ENCODE peak calls at places on chromosomes 5 and 9, in six cellular contexts. B, E, Y, O, Z and L are unnamed samples.

GRCh38 chr5:55226027-55226933 is 835 bp downstream of the MCIDAS start:
- DNase-seq in Y (peak), B (peak), E (no peak), O (peak), Z (peak), L (no peak)

GRCh38 chr5:180060192-180060591 is 11.4 kb downstream of the RNF130 start:
- DNase-seq in O (no peak), B (no peak), Z (no peak), Y (no peak), E (no peak), L (no peak)

GRCh38 chr5:175697846-175698245 is 40.0 kb downstream of the HRH2 start:
- DNase-seq in Z (peak), Y (no peak), E (no peak), B (no peak), O (no peak), L (no peak)

GRCh38 chr9:82975176-82975575 is 87.8 kb downstream of the RASEF start:
- DNase-seq in E (no peak), B (no peak), Z (no peak), O (no peak), Y (no peak), L (no peak)

GRCh38 chr5:113081881-113082546 is 105.4 kb downstream of the DCP2 start:
- DNase-seq in Z (no peak), O (no peak), B (no peak), Y (no peak), E (peak), L (no peak)

GRCh38 chr5:180070726-180071417 is 687 bp downstream of the RNF130 start:
- DNase-seq in Y (peak), O (no peak), E (peak), Z (no peak), B (peak), L (no peak)

GRCh38 chr5:172380992-172381643 is 73.2 kb downstream of the SH3PXD2B start:
- DNase-seq in O (peak), B (no peak), Z (peak), Y (no peak), E (peak), L (no peak)

GRCh38 chr9:91817493-91818225 is 132.4 kb downstream of the ROR2 start:
- DNase-seq in Z (no peak), B (peak), Y (no peak), O (no peak), E (peak), L (no peak)

GRCh38 chr5:93899026-93899600 is 157.7 kb upstream of the POU5F2 start:
- DNase-seq in B (peak), Y (no peak), O (no peak), E (no peak), Z (no peak), L (no peak)

GRCh38 chr9:129930743-129931142 is 95.5 kb downstream of the USP20 start:
- DNase-seq in O (no peak), E (no peak), Y (no peak), B (no peak), Z (no peak), L (no peak)

GRCh38 chr5:43193171-43193951 is 1.3 kb downstream of the NIM1K start:
- DNase-seq in E (peak), Z (no peak), B (peak), O (no peak), Y (no peak), L (no peak)

GRCh38 chr5:150448960-150449490 is 514 bp downstream of the RPS14 start:
- DNase-seq in B (no peak), E (no peak), O (no peak), Z (no peak), Y (peak), L (no peak)

GRCh38 chr5:148477429-148477828 is 93.7 kb downstream of the FBXO38 start:
- DNase-seq in B (no peak), Z (no peak), E (no peak), O (no peak), Y (no peak), L (no peak)

GRCh38 chr9:129783516-129784361 is 19.2 kb upstream of the TOR1B start:
- DNase-seq in Y (peak), E (peak), Z (peak), O (peak), B (peak), L (peak)

GRCh38 chr5:74272831-74273545 is 367.5 kb downstream of the ENC1 start:
- DNase-seq in Y (no peak), Z (no peak), B (no peak), O (no peak), E (peak), L (no peak)

GRCh38 chr9:5587024-5587423 is 41.9 kb upstream of the RIC1 start:
- DNase-seq in Y (no peak), B (no peak), E (peak), O (no peak), Z (no peak), L (no peak)

GRCh38 chr5:151254533-151254932 is 1.5 kb downstream of the GM2A start:
- DNase-seq in E (no peak), Y (no peak), O (no peak), Z (no peak), B (no peak), L (no peak)

GRCh38 chr5:67051164-67051563 is 145.4 kb downstream of the CD180 start:
- DNase-seq in O (peak), B (no peak), E (no peak), Z (no peak), Y (no peak), L (no peak)

GRCh38 chr9:15935661-15936315 is 382.9 kb downstream of the CCDC171 start:
- DNase-seq in Y (no peak), B (no peak), O (no peak), Z (no peak), E (peak), L (no peak)

GRCh38 chr9:33818167-33818831 is 1.3 kb downstream of the UBE2R2 start:
- DNase-seq in Z (no peak), E (no peak), O (no peak), B (no peak), Y (no peak), L (no peak)

GRCh38 chr9:89825648-89826047 is 220.8 kb downstream of the GADD45G start:
- DNase-seq in O (no peak), B (no peak), Y (no peak), Z (no peak), E (no peak), L (no peak)

GRCh38 chr9:21559402-21560280 is 77.5 kb upstream of the IFNE start:
- DNase-seq in Z (peak), B (peak), O (peak), Y (peak), E (peak), L (no peak)

GRCh38 chr5:72837524-72838096 is 21.1 kb downstream of the TNPO1 start:
- DNase-seq in E (no peak), B (no peak), O (no peak), Z (no peak), Y (no peak), L (no peak)

GRCh38 chr5:9545959-9546851 is at the start of gene SEMA5A:
- DNase-seq in Z (peak), O (peak), Y (peak), E (peak), B (peak), L (no peak)

GRCh38 chr9:87076825-87077224 is 129.5 kb upstream of the GAS1 start:
- DNase-seq in O (no peak), Y (no peak), B (no peak), E (peak), Z (no peak), L (no peak)

GRCh38 chr5:17267099-17267498 is 49.7 kb downstream of the BASP1 start:
- DNase-seq in O (no peak), Z (no peak), B (no peak), Y (no peak), E (no peak), L (peak)

GRCh38 chr9:124045076-124045829 is 33.7 kb downstream of the LHX2 start:
- DNase-seq in E (no peak), Z (peak), B (peak), Y (no peak), O (no peak), L (no peak)

GRCh38 chr5:128470663-128471062 is 67.4 kb downstream of the FBN2 start:
- DNase-seq in O (no peak), E (no peak), B (no peak), Z (no peak), Y (no peak), L (no peak)

GRCh38 chr9:91395553-91396470 is 27.8 kb downstream of the NFIL3 start:
- DNase-seq in O (no peak), Z (no peak), E (peak), Y (no peak), B (no peak), L (peak)

GRCh38 chr5:173283318-173284288 is 44.6 kb downstream of the STC2 start:
- DNase-seq in O (peak), Z (peak), Y (peak), E (peak), B (peak), L (no peak)

GRCh38 chr5:158856794-158857193 is 242.9 kb downstream of the EBF1 start:
- DNase-seq in B (no peak), Y (no peak), Z (no peak), O (no peak), E (no peak), L (no peak)

GRCh38 chr5:133754575-133755169 is 142.3 kb upstream of the FSTL4 start:
- DNase-seq in E (peak), B (peak), Y (peak), O (peak), Z (no peak), L (peak)

GRCh38 chr5:147216552-147217154 is 18.2 kb upstream of the STK32A start:
- DNase-seq in Z (no peak), E (peak), B (peak), O (no peak), Y (no peak), L (no peak)

GRCh38 chr5:55969956-55970355 is 24.8 kb downstream of the IL6ST start:
- DNase-seq in Y (no peak), O (no peak), E (peak), B (no peak), Z (no peak), L (no peak)

GRCh38 chr9:33162721-33163311 is 4.3 kb downstream of the B4GALT1 start:
- DNase-seq in B (no peak), O (no peak), Z (no peak), E (peak), Y (no peak), L (no peak)

GRCh38 chr5:140926211-140926902 is at the start of gene PCDHAC1:
- DNase-seq in Z (peak), Y (peak), O (peak), B (peak), E (peak), L (no peak)

DNA sequence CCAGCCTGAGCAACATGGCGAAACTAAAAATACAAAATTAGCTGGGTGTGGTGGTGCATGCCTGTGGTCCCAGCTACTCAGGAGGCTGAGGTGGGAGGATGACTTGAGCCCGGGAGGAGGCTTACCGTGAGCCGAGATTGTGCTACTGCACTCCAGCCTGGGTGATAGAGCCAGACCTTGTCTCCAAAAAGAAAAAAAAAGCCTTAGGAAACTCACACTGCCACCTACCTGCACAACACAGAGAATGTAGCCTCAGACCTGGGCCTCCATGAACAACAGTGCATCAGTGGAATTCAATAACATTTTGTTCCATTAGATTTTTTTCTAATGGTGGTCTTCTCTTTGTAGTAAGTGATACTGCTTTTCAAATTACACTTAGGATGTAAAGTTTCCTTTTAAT is 63.8 kb upstream of the RARS1 start:
- DNase-seq in E (no peak), O (no peak), B (peak), Y (no peak), Z (no peak), L (no peak)
- TF ChIP-seq CTCF in E (peak), O (no peak), B (peak), Y (peak), Z (no peak), L (peak)

GRCh38 chr5:95631991-95632675 is 12.2 kb downstream of the GPR150 start:
- DNase-seq in Z (no peak), E (peak), O (no peak), Y (no peak), B (no peak), L (no peak)
- H3K4me3 ChIP-seq in Z (no peak), E (no peak), O (no peak), Y (no peak), B (no peak), L (no peak)

GRCh38 chr5:40757400-40757799 is 1.6 kb upstream of the TTC33 start:
- DNase-seq in Z (no peak), E (no peak), B (no peak), O (no peak), Y (no peak), L (no peak)

GRCh38 chr5:40755407-40756365 is at the start of gene TTC33:
- DNase-seq in Y (peak), E (peak), Z (peak), O (peak), B (peak), L (peak)

GRCh38 chr5:40754381-40755092 is 1.2 kb downstream of the TTC33 start:
- DNase-seq in O (no peak), Z (no peak), Y (peak), B (no peak), E (peak), L (no peak)

DNA sequence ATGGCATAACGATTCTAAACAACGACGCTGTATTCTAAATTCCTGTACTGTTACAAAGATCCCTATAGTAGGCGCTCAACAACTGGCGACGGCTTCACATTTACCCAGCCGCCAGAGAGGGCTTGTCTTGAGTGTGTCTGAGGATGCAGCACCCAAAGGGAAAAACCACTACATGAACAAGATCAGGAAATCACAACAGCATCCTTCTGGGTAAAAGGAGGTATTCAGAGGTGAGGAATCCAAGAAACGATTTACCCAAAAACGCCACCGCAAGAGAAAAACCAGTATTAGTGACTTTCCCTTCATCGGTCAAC is 711 bp downstream of the TTC33 start:
- DNase-seq in O (peak), E (peak), Z (peak), B (peak), Y (peak), L (peak)
- TF ChIP-seq CTCF in O (peak), E (peak), Z (peak), B (peak), Y (peak), L (peak)

GRCh38 chr5:114174837-114175236 is 187.0 kb upstream of the KCNN2 start:
- DNase-seq in Z (no peak), Y (no peak), E (peak), O (no peak), B (no peak), L (no peak)
- H3K4me3 ChIP-seq in Z (no peak), Y (no peak), E (no peak), O (no peak), B (no peak), L (no peak)

GRCh38 chr5:174464504-174465165 is 259.7 kb upstream of the MSX2 start:
- DNase-seq in O (no peak), Z (no peak), Y (no peak), B (peak), E (no peak), L (no peak)
- TF ChIP-seq CTCF in O (no peak), Z (no peak), Y (peak), B (no peak), E (peak), L (peak)